ENCODE peak calls at places on chromosomes 6 and 20, in nine cellular contexts. F is breast epithelium; L is cardiac muscle cell; R is neural progenitor cell; Y is heart left ventricle; Q is pancreas; K is CD8-positive, alpha-beta T cell; D is AG04450; X is lung. M is an unnamed sample.
A peak's percentile ranks its signal among the peaks of the same experiment; 100 is the strongest.

GRCh38 chr6:125169058-125169457 is 15.5 kb downstream of the TPD52L1 start:
- DNase-seq in K (no peak), Q (peak; percentile 24), D (no peak), R (no peak), L (peak; percentile 35), X (no peak), F (no peak), Y (no peak), M (no peak)

GRCh38 chr20:43975096-43975768 is 60.6 kb downstream of the TOX2 start:
- DNase-seq in Y (no peak), F (no peak), R (no peak), Q (no peak), L (peak; percentile 78), X (no peak), D (peak; percentile 70), K (no peak), M (no peak)

GRCh38 chr20:63703976-63704748 is 3.6 kb downstream of the ARFRP1 start:
- DNase-seq in L (no peak), X (no peak), D (no peak), F (no peak), Y (no peak), R (no peak), K (no peak), Q (no peak), M (no peak)

GRCh38 chr6:46648869-46649488 is 3.6 kb downstream of the CYP39A1 start:
- DNase-seq in K (no peak), L (no peak), D (no peak), R (no peak), F (no peak), Y (no peak), X (no peak), Q (no peak), M (no peak)

GRCh38 chr20:38859070-38859690 is 53.7 kb downstream of the PPP1R16B start:
- DNase-seq in Y (no peak), F (no peak), Q (no peak), X (no peak), K (peak; percentile 48), D (no peak), R (no peak), L (no peak), M (no peak)

GRCh38 chr6:33297406-33297955 is 1.3 kb downstream of the RGL2 start:
- DNase-seq in L (no peak), F (peak; percentile 89), K (no peak), R (peak; percentile 78), Q (peak; percentile 77), D (no peak), X (peak; percentile 75), Y (no peak), M (no peak)

GRCh38 chr6:90146914-90147668 is 149.6 kb downstream of the BACH2 start:
- DNase-seq in R (no peak), K (no peak), X (no peak), F (no peak), L (no peak), Q (no peak), Y (no peak), D (no peak), M (no peak)

GRCh38 chr6:157632821-157633220 is 190.2 kb upstream of the SNX9 start:
- DNase-seq in R (no peak), K (no peak), Q (no peak), X (no peak), L (peak; percentile 56), Y (no peak), F (no peak), D (peak; percentile 55), M (no peak)

GRCh38 chr6:33161354-33162320 is 30.6 kb downstream of the COL11A2 start:
- DNase-seq in L (peak; percentile 73), K (peak; percentile 76), F (peak; percentile 78), Q (peak; percentile 71), X (peak; percentile 85), Y (peak; percentile 84), D (no peak), R (peak; percentile 80), M (peak; percentile 38)

GRCh38 chr6:1392813-1393640 is 3.7 kb downstream of the FOXF2 start:
- DNase-seq in F (no peak), Q (no peak), Y (no peak), K (no peak), D (no peak), R (peak; percentile 44), X (no peak), L (no peak), M (no peak)

GRCh38 chr20:51749674-51750036 is 18.5 kb downstream of the ATP9A start:
- DNase-seq in Q (no peak), D (no peak), K (no peak), Y (no peak), R (no peak), L (peak; percentile 38), X (no peak), F (no peak), M (no peak)

GRCh38 chr6:149925974-149926777 is 3.3 kb upstream of the RAET1G start:
- DNase-seq in F (peak; percentile 92), R (peak; percentile 89), Y (peak; percentile 90), L (peak; percentile 79), Q (peak; percentile 91), D (peak; percentile 29), X (peak; percentile 93), K (peak; percentile 73), M (peak; percentile 82)

GRCh38 chr6:135144678-135145508 is 36.2 kb upstream of the MYB start:
- DNase-seq in L (peak; percentile 54), X (no peak), Y (no peak), R (peak; percentile 42), F (no peak), D (no peak), K (no peak), Q (no peak), M (no peak)

GRCh38 chr6:43287717-43288679 is 10.1 kb upstream of the SLC22A7 start:
- DNase-seq in F (no peak), Y (no peak), X (no peak), Q (no peak), K (no peak), R (no peak), D (no peak), L (no peak), M (no peak)

GRCh38 chr6:21801786-21802610 is 208.4 kb downstream of the SOX4 start:
- DNase-seq in D (no peak), R (no peak), F (no peak), L (no peak), K (no peak), Y (no peak), Q (no peak), X (no peak), M (no peak)

DNA sequence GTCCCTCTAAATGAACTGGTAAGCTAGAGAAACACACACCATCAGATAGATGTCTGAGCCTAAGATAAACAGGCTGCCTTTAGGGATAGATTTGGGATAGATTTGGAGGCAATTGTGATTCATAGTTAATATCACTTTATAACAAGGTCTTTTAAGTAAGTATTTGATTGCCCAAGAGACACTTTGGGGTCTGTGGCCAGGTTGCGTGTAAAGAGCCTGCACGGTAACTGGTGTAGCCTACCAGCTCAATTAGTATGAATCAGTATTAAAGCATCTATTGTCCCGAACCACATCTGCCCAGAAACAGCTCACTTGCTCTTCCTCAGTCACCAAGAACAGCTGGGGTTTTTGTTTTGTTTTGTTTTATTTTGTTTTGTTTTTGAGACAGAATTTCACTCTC is 193.3 kb downstream of the SASH1 start:
- DNase-seq in R (no peak), F (no peak), Y (no peak), X (no peak), L (peak; percentile 27), Q (no peak), D (no peak), K (no peak), M (no peak)
- H3K27ac ChIP-seq in R (no peak overlapping the region), F (no peak overlapping the region), Y (no peak overlapping the region), X (no peak overlapping the region), L (no peak overlapping the region), Q (no peak overlapping the region), D (peak overlapping the region; percentile 3), K (no peak overlapping the region), M (no peak overlapping the region)

GRCh38 chr6:105832358-105832757 is 253.8 kb upstream of the PRDM1 start:
- DNase-seq in K (no peak), D (no peak), X (no peak), F (no peak), Y (no peak), Q (no peak), R (no peak), L (no peak), M (no peak)
- TF ChIP-seq CTCF in K (no peak), D (no peak), X (no peak), F (no peak), Y (no peak), Q (no peak), R (no peak), L (no peak), M (no peak)

GRCh38 chr6:9514146-9514545 is 900.7 kb downstream of the TFAP2A start:
- DNase-seq in K (no peak), Y (no peak), X (no peak), L (no peak), R (no peak), D (no peak), F (no peak), Q (no peak), M (no peak)
- H3K27ac ChIP-seq in K (no peak overlapping the region), Y (no peak overlapping the region), X (no peak overlapping the region), L (no peak overlapping the region), R (no peak overlapping the region), D (no peak overlapping the region), F (no peak overlapping the region), Q (no peak overlapping the region), M (no peak overlapping the region)

DNA sequence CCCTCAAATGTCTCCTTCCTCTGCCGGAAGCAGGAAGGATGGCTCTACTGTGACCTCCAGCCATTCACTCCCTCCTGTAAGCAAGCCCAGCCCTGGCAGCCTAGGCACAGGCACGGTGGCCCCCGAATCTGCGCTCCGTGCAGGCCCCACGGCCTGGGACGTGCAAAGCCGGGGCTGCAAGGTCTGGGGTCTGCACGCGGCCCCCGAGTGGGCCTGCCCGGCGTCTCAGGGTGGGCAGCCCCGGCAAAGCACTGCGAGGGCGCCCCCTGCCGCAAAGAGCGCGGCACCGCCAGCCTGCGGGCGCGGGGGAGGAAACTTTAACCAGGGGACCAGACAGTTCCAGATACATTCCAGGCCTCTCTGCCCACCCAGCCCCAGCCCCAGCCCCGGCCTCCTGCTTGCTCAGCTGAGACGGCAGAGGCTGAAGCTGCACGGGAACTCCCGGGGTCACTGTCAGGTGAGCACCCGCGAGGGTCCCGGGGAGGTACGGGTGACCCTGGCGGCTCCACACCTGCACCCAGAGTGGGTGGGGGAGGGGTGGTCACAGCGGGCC is 98.8 kb downstream of the ASXL1 start:
- DNase-seq in X (no peak), R (peak; percentile 91), D (no peak), Y (no peak), Q (no peak), F (no peak), K (no peak), L (peak; percentile 68), M (no peak)
- TF ChIP-seq CTCF in X (no peak), R (peak; percentile 84), D (peak; percentile 69), Y (peak; percentile 82), Q (peak; percentile 78), F (peak; percentile 34), K (peak; percentile 26), L (peak; percentile 70), M (peak; percentile 73)

DNA sequence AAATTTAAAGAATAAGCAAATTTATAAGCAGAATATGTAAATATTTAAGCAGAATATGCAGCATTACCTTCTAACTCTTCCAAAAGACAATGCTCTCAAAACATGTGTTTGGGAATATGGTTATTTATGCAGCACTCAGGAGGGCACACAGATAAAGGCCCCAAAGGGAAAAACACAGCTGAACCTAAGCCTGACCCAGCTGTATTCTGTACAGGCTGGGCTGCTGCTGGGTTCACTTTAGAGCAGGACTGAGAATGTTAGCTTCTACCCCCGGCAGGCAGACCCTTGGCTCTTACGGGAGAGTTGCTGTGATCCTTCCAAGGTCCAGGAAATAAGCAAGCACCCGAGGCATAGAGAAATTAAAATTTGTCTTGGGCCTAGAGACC is 37.3 kb downstream of the ABHD12 start:
- DNase-seq in K (no peak), D (no peak), F (no peak), L (no peak), R (no peak), Y (no peak), X (no peak), Q (no peak), M (no peak)
- H3K27ac ChIP-seq in K (no peak overlapping the region), D (no peak overlapping the region), F (no peak overlapping the region), L (peak overlapping the region; percentile 47), R (peak overlapping the region; percentile 69), Y (no peak overlapping the region), X (no peak overlapping the region), Q (peak overlapping the region; percentile 65), M (no peak overlapping the region)

M was measured in thoracic aorta.